ENCODE peak calls at places on chromosomes 3 and 15, in six cellular contexts. Q is H1, S is K562, K is GM12878, B is HepG2, N is GM12892. I is an unnamed sample.
A peak's percentile ranks its signal among the peaks of the same experiment; 100 is the strongest.

GRCh38 chr3:126394179-126394976 is at the start of gene CFAP100:
- DNase-seq in Q (peak; percentile 85), S (no peak), K (no peak), B (no peak), N (no peak), I (no peak)

GRCh38 chr3:180319461-180319860 is 282.5 kb upstream of the TTC14 start:
- DNase-seq in Q (no peak), S (no peak), K (no peak), B (no peak), N (no peak), I (no peak)

GRCh38 chr15:100686725-100687488 is 84.5 kb downstream of the ASB7 start:
- DNase-seq in Q (no peak), S (no peak), K (no peak), B (no peak), N (no peak), I (no peak)

GRCh38 chr15:63940956-63941620 is 105.2 kb downstream of the DAPK2 start:
- DNase-seq in Q (peak; percentile 33), S (no peak), K (no peak), B (no peak), N (no peak), I (no peak)

GRCh38 chr3:38084019-38084968 is 45.3 kb downstream of the DLEC1 start:
- DNase-seq in Q (no peak), S (peak; percentile 35), K (no peak), B (peak; percentile 12), N (no peak), I (peak; percentile 36)

GRCh38 chr3:138434276-138434874 is at the start of gene ESYT3:
- DNase-seq in Q (peak; percentile 86), S (no peak), K (no peak), B (peak; percentile 73), N (no peak), I (peak; percentile 48)

GRCh38 chr15:72342385-72342784 is 22.4 kb upstream of the CELF6 start:
- DNase-seq in Q (peak; percentile 81), S (peak; percentile 19), K (no peak), B (peak; percentile 33), N (no peak), I (no peak)

GRCh38 chr3:45936261-45936660 is 7.0 kb upstream of the CXCR6 start:
- DNase-seq in Q (no peak), S (no peak), K (no peak), B (no peak), N (no peak), I (no peak)

GRCh38 chr15:22267761-22268160 is 187.4 kb downstream of the OR4M2 start:
- DNase-seq in Q (no peak), S (no peak), K (no peak), B (no peak), N (no peak), I (no peak)

GRCh38 chr3:133745981-133746721 is at the start of gene TF:
- DNase-seq in Q (no peak), S (no peak), K (no peak), B (peak; percentile 95), N (no peak), I (no peak)

GRCh38 chr3:56683122-56683817 is at the start of gene TASOR:
- DNase-seq in Q (peak; percentile 90), S (peak; percentile 93), K (no peak), B (peak; percentile 51), N (peak; percentile 84), I (peak; percentile 87)

GRCh38 chr15:99343836-99344551 is 92.7 kb downstream of the LRRC28 start:
- DNase-seq in Q (peak; percentile 65), S (no peak), K (no peak), B (no peak), N (no peak), I (no peak)

GRCh38 chr3:53705774-53706173 is 140.4 kb downstream of the CHDH start:
- DNase-seq in Q (peak; percentile 35), S (no peak), K (no peak), B (no peak), N (no peak), I (no peak)

GRCh38 chr3:113673593-113673992 is 22.8 kb downstream of the USF3 start:
- DNase-seq in Q (no peak), S (no peak), K (no peak), B (no peak), N (no peak), I (no peak)

GRCh38 chr3:172298247-172298646 is 150.0 kb downstream of the GHSR start:
- DNase-seq in Q (no peak), S (no peak), K (no peak), B (no peak), N (no peak), I (no peak)

GRCh38 chr15:87477759-87478687 is 778.5 kb downstream of the NTRK3 start:
- DNase-seq in Q (no peak), S (peak; percentile 17), K (no peak), B (no peak), N (no peak), I (no peak)

DNA sequence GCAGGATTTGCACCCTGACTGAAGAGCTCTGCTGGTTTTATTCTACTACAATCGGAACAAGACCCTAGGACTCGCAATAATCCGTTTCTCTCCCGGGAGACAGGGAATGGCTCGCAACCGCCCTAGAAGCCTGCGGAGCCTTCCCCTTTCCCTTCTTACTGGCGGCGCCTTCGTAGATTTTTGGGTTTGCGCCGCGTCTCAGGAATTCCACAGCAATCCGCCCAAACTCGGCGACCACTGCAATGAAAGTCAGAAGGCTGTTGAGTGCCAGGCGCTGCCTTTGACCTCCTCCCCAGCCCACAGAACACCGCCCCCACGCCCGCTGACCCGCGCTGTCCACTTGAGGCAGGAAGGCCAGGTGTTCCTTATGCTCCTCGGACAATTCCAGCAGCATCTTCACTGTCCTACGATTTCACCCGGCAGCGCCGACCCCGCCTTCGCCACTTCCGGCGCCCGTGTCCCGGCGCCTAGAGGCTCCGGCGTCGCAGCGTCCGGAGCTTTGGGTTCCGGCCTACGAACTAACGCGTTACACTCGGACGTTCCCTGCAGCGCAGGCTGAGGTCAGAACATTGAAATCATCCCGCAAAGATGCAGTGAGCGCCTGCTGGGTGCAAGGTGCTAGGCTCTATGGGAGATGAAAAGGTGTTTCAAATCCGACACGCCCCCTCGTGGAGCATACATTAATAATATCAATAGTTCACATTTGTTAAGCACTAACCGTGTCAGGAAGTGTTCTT is at the start of gene COMMD2:
- DNase-seq in Q (peak; percentile 81), S (peak; percentile 78), K (peak; percentile 84), B (peak; percentile 90), N (peak; percentile 46), I (peak; percentile 57)
- TF ChIP-seq POLR2A in Q (peak; percentile 94), S (peak; percentile 90), K (peak; percentile 95), B (peak; percentile 89), N (peak; percentile 91), I (peak; percentile 90)

DNA sequence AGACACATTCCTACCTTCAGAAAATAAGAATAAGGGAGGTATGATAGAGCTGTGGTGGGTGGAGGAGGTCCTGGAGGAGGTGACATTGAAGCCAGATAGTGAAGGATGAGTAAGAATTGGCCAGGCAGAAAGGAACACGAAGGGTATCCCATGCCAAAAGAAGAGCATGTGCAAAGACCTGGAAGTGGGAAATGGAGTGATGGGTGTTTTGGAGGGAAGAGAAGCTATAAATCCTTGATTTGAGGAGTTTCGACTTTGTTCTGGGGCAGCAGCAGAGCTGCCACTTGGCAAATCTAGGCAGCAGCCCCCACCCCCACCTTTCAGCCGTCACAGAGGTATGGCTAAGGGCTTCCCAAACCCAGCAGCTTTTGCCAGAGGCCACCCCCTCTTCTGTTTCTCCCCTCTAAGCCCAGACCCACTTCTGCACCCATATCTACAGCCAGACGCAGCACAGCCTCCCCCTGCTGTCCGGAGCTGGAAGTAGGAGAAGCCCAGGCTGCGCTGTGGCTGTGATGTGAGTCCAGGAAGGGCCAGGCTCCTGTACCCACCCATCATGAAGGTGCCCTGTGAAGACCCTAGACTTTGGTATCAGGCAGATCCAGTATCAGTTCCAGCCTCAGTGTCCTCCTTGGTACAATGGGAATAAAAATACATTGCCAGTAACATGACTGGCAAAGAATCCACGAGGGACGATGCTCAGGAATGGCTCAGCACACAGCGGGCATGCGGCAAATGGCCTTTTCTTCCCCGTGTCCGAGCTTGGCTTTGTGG is 188.7 kb upstream of the LINGO1 start:
- DNase-seq in Q (peak; percentile 87), S (peak; percentile 75), K (no peak), B (peak; percentile 24), N (no peak), I (peak; percentile 58)
- TF ChIP-seq TAF1 in Q (no peak), S (no peak), K (no peak), B (no peak), N (no peak), I (no peak)

GRCh38 chr3:65953881-65954733 is 84.6 kb downstream of the MAGI1 start:
- DNase-seq in Q (no peak), S (no peak), K (no peak), B (peak; percentile 89), N (no peak), I (no peak)
- TF ChIP-seq POLR2A in Q (no peak), S (no peak), K (no peak), B (no peak), N (no peak), I (no peak)

GRCh38 chr15:94363382-94363781 is 132.0 kb downstream of the MCTP2 start:
- DNase-seq in Q (no peak), S (no peak), K (no peak), B (no peak), N (no peak), I (no peak)

GRCh38 chr15:94370197-94370987 is 139.0 kb downstream of the MCTP2 start:
- DNase-seq in Q (no peak), S (no peak), K (no peak), B (no peak), N (no peak), I (no peak)

DNA sequence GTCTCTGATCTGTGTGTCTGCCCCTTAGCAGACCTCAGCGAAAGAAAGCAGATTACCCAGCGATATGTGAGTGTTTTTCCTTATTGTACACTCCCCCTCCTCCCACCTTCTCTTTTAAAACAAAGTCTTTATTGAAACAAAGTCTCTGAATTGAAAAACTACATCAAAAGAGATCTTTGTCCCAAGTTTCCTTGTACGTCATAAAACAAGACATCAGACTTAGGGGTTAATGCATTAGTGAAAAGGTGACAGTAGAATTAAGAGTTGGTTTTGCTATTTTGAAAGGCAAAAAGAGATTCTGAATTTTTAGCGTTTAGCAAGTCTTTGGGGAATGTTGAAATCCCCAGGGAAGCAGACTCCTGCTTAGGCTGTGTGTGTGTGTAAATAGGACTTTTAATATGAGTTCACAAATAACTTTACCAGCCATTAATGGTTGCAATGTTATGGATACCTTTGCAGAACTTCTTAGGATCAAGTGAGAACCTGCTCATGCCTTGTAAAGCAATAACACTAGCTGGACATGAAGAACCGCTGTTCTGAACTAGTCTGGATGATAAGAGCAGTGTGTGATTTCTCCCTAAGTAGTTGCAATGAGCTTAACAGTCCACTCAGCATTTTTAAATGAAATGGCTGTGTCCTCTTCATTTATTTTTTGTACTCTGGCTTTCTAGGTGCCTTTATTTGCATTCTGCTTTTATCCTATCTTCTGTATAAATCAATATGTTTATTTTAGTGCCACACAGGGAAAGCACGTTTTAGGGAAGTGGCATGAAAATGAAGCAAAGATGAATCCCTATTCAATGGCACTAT is 136.6 kb downstream of the MCTP2 start:
- DNase-seq in Q (no peak), S (no peak), K (no peak), B (no peak), N (no peak), I (no peak)
- TF ChIP-seq TAF1 in Q (no peak), S (no peak), K (no peak), B (no peak), N (no peak), I (no peak)

DNA sequence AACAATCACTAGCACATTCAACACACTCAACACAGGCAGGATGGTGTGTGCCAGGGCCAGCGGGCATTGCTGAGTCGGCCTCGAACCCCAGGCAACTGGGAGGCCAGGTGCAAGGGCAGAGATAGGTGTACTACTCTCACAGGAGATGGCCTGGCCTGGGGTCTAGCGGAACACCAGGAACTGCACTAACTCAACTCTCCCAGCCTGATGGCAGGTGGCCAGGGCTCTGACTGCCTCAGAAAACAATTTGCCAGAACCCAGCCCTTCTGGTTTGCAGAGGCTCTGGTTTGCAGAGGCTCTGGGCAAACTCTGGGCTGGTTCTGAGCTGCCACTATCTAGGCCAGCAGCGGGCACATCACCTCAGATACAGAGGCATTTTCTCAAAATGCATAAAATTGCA is 229.2 kb upstream of the CHRNA7 start:
- DNase-seq in Q (no peak), S (no peak), K (no peak), B (no peak), N (no peak), I (no peak)
- TF ChIP-seq POLR2A in Q (no peak), S (no peak), K (no peak), B (no peak), N (no peak), I (no peak)